ENCODE peak calls at places on chromosomes 13 and 19, in nine cellular contexts. One of them, this sample, is unnamed.

GRCh38 chr19:33426621-33427475 is 53.3 kb downstream of the CEBPG start:
- DNase-seq in endodermal cell: no peak
- DNase-seq in heart left ventricle: no peak
- DNase-seq in upper lobe of left lung: peak; percentile 48
- DNase-seq in CD8-positive, alpha-beta memory T cell: no peak
- DNase-seq in right atrium auricular region: no peak
- DNase-seq in ovary: no peak
- DNase-seq in heart right ventricle: no peak
- DNase-seq in uterus: no peak
- DNase-seq in this sample: peak; percentile 24

GRCh38 chr13:40179882-40180281 is 486.6 kb downstream of the FOXO1 start:
- DNase-seq in upper lobe of left lung: no peak
- DNase-seq in heart right ventricle: no peak
- DNase-seq in uterus: no peak
- DNase-seq in ovary: no peak
- DNase-seq in heart left ventricle: no peak
- DNase-seq in CD8-positive, alpha-beta memory T cell: no peak
- DNase-seq in right atrium auricular region: no peak
- DNase-seq in endodermal cell: no peak
- DNase-seq in this sample: no peak

GRCh38 chr13:113183450-113184129 is 24.9 kb downstream of the PCID2 start:
- DNase-seq in CD8-positive, alpha-beta memory T cell: no peak
- DNase-seq in heart left ventricle: no peak
- DNase-seq in upper lobe of left lung: no peak
- DNase-seq in ovary: no peak
- DNase-seq in uterus: no peak
- DNase-seq in right atrium auricular region: no peak
- DNase-seq in endodermal cell: no peak
- DNase-seq in heart right ventricle: no peak
- DNase-seq in this sample: no peak

GRCh38 chr19:2033825-2034159 is 17.3 kb downstream of the MKNK2 start:
- DNase-seq in uterus: no peak
- DNase-seq in heart right ventricle: no peak
- DNase-seq in heart left ventricle: no peak
- DNase-seq in endodermal cell: no peak
- DNase-seq in ovary: no peak
- DNase-seq in CD8-positive, alpha-beta memory T cell: no peak
- DNase-seq in upper lobe of left lung: peak; percentile 67
- DNase-seq in right atrium auricular region: no peak
- DNase-seq in this sample: no peak

GRCh38 chr13:75704194-75704941 is 68.2 kb downstream of the LMO7 start:
- DNase-seq in CD8-positive, alpha-beta memory T cell: no peak
- DNase-seq in endodermal cell: no peak
- DNase-seq in right atrium auricular region: no peak
- DNase-seq in heart left ventricle: no peak
- DNase-seq in upper lobe of left lung: no peak
- DNase-seq in heart right ventricle: no peak
- DNase-seq in uterus: no peak
- DNase-seq in ovary: no peak
- DNase-seq in this sample: no peak

GRCh38 chr13:62706035-62706434 is 1290.4 kb upstream of the PCDH20 start:
- DNase-seq in CD8-positive, alpha-beta memory T cell: no peak
- DNase-seq in upper lobe of left lung: no peak
- DNase-seq in heart right ventricle: no peak
- DNase-seq in heart left ventricle: no peak
- DNase-seq in ovary: no peak
- DNase-seq in uterus: no peak
- DNase-seq in right atrium auricular region: no peak
- DNase-seq in endodermal cell: no peak
- DNase-seq in this sample: no peak

GRCh38 chr13:75507027-75508001 is 25.3 kb upstream of the TBC1D4 start:
- DNase-seq in upper lobe of left lung: peak; percentile 47
- DNase-seq in endodermal cell: no peak
- DNase-seq in uterus: no peak
- DNase-seq in ovary: no peak
- DNase-seq in CD8-positive, alpha-beta memory T cell: no peak
- DNase-seq in heart left ventricle: no peak
- DNase-seq in heart right ventricle: no peak
- DNase-seq in right atrium auricular region: no peak
- DNase-seq in this sample: peak; percentile 40

GRCh38 chr19:17965370-17966114 is 1.4 kb upstream of the KCNN1 start:
- DNase-seq in endodermal cell: no peak
- DNase-seq in uterus: no peak
- DNase-seq in right atrium auricular region: no peak
- DNase-seq in heart right ventricle: no peak
- DNase-seq in heart left ventricle: no peak
- DNase-seq in ovary: no peak
- DNase-seq in CD8-positive, alpha-beta memory T cell: no peak
- DNase-seq in upper lobe of left lung: no peak
- DNase-seq in this sample: no peak

GRCh38 chr19:31128291-31128690 is 220.9 kb downstream of the TSHZ3 start:
- DNase-seq in heart left ventricle: no peak
- DNase-seq in right atrium auricular region: no peak
- DNase-seq in CD8-positive, alpha-beta memory T cell: no peak
- DNase-seq in uterus: no peak
- DNase-seq in ovary: no peak
- DNase-seq in heart right ventricle: no peak
- DNase-seq in endodermal cell: no peak
- DNase-seq in upper lobe of left lung: no peak
- DNase-seq in this sample: no peak

GRCh38 chr19:31132753-31133110 is 216.5 kb downstream of the TSHZ3 start:
- DNase-seq in heart left ventricle: no peak
- DNase-seq in uterus: no peak
- DNase-seq in CD8-positive, alpha-beta memory T cell: no peak
- DNase-seq in upper lobe of left lung: no peak
- DNase-seq in endodermal cell: no peak
- DNase-seq in heart right ventricle: no peak
- DNase-seq in ovary: no peak
- DNase-seq in right atrium auricular region: no peak
- DNase-seq in this sample: no peak

GRCh38 chr19:31126236-31126635 is 223.0 kb downstream of the TSHZ3 start:
- DNase-seq in heart left ventricle: no peak
- DNase-seq in CD8-positive, alpha-beta memory T cell: no peak
- DNase-seq in heart right ventricle: no peak
- DNase-seq in ovary: no peak
- DNase-seq in uterus: no peak
- DNase-seq in endodermal cell: no peak
- DNase-seq in right atrium auricular region: no peak
- DNase-seq in upper lobe of left lung: no peak
- DNase-seq in this sample: no peak

GRCh38 chr19:31125071-31125470 is 224.2 kb downstream of the TSHZ3 start:
- DNase-seq in endodermal cell: no peak
- DNase-seq in CD8-positive, alpha-beta memory T cell: no peak
- DNase-seq in right atrium auricular region: no peak
- DNase-seq in heart left ventricle: no peak
- DNase-seq in heart right ventricle: no peak
- DNase-seq in uterus: no peak
- DNase-seq in upper lobe of left lung: no peak
- DNase-seq in ovary: no peak
- DNase-seq in this sample: no peak

DNA sequence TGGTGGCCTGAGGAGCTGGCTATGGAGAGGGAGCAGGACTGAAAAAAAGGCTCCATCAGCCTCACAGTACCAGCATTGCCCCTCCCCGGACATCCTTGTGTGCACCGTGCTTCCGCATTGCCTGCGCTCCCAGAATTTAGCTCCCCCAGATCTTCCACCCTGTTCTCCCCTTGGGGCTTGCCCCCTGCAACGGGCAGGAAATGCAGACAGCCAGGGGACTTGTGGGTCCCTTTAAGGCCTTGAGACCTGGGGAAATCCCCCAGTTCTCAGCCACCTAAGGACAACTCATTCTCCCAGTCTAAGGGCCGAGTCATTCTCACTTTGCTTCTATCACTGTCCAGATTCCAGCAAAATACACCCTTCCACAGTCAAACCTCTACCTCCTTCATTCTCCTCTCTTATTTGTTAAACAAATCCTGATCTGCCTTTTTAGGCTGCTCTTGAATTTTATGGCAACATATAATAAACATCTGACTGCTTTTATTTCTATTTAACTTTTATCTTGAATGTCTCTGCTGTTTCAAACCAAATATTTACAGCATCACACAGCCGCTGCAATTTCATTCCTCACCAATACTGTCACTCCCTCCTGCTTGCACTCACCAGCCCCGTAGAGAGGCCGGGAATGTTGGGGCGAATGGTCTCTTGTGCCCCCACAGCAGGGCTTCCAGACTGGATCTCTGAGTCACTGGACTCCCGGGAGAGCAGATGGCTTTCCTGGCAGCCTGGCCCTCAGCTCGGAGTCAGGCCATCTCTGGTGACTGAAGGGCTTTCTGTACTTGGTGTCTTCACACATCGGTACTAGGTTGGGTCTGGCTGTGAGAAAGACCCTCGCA is 221.9 kb downstream of the TSHZ3 start:
- DNase-seq in heart left ventricle: no peak
- DNase-seq in right atrium auricular region: no peak
- DNase-seq in CD8-positive, alpha-beta memory T cell: no peak
- DNase-seq in ovary: peak; percentile 36
- DNase-seq in uterus: peak; percentile 33
- DNase-seq in heart right ventricle: no peak
- DNase-seq in endodermal cell: peak; percentile 64
- DNase-seq in upper lobe of left lung: no peak
- DNase-seq in this sample: peak; percentile 40
- H3K27ac ChIP-seq in heart left ventricle: no peak overlapping the region
- H3K27ac ChIP-seq in right atrium auricular region: no peak overlapping the region
- H3K27ac ChIP-seq in CD8-positive, alpha-beta memory T cell: no peak overlapping the region
- H3K27ac ChIP-seq in ovary: no peak overlapping the region
- H3K27ac ChIP-seq in uterus: peak overlapping the region; percentile 53
- H3K27ac ChIP-seq in heart right ventricle: no peak overlapping the region
- H3K27ac ChIP-seq in endodermal cell: no peak overlapping the region
- H3K27ac ChIP-seq in upper lobe of left lung: no peak overlapping the region
- H3K27ac ChIP-seq in this sample: no peak overlapping the region

GRCh38 chr19:32339988-32340874 is 5.2 kb upstream of the ZNF507 start:
- DNase-seq in right atrium auricular region: peak; percentile 67
- DNase-seq in upper lobe of left lung: peak; percentile 51
- DNase-seq in endodermal cell: peak; percentile 86
- DNase-seq in heart left ventricle: peak; percentile 59
- DNase-seq in heart right ventricle: peak; percentile 68
- DNase-seq in ovary: no peak
- DNase-seq in CD8-positive, alpha-beta memory T cell: peak; percentile 14
- DNase-seq in uterus: peak; percentile 22
- DNase-seq in this sample: peak; percentile 76

GRCh38 chr19:32336259-32337111 is 8.9 kb upstream of the ZNF507 start:
- DNase-seq in right atrium auricular region: no peak
- DNase-seq in ovary: no peak
- DNase-seq in upper lobe of left lung: no peak
- DNase-seq in heart left ventricle: no peak
- DNase-seq in heart right ventricle: no peak
- DNase-seq in endodermal cell: no peak
- DNase-seq in uterus: peak; percentile 49
- DNase-seq in CD8-positive, alpha-beta memory T cell: no peak
- DNase-seq in this sample: peak; percentile 42

GRCh38 chr19:32342695-32343094 is 2.7 kb upstream of the ZNF507 start:
- DNase-seq in upper lobe of left lung: no peak
- DNase-seq in ovary: no peak
- DNase-seq in uterus: no peak
- DNase-seq in heart left ventricle: no peak
- DNase-seq in right atrium auricular region: no peak
- DNase-seq in heart right ventricle: no peak
- DNase-seq in CD8-positive, alpha-beta memory T cell: no peak
- DNase-seq in endodermal cell: no peak
- DNase-seq in this sample: no peak

GRCh38 chr19:32333227-32333626 is 12.2 kb upstream of the ZNF507 start:
- DNase-seq in uterus: no peak
- DNase-seq in upper lobe of left lung: no peak
- DNase-seq in right atrium auricular region: no peak
- DNase-seq in heart right ventricle: no peak
- DNase-seq in CD8-positive, alpha-beta memory T cell: no peak
- DNase-seq in heart left ventricle: no peak
- DNase-seq in endodermal cell: no peak
- DNase-seq in ovary: no peak
- DNase-seq in this sample: no peak

GRCh38 chr19:32337176-32337808 is 8.1 kb upstream of the ZNF507 start:
- DNase-seq in right atrium auricular region: no peak
- DNase-seq in CD8-positive, alpha-beta memory T cell: no peak
- DNase-seq in heart left ventricle: no peak
- DNase-seq in upper lobe of left lung: no peak
- DNase-seq in uterus: no peak
- DNase-seq in heart right ventricle: no peak
- DNase-seq in ovary: no peak
- DNase-seq in endodermal cell: no peak
- DNase-seq in this sample: peak; percentile 62
- H3K4me3 ChIP-seq in right atrium auricular region: peak overlapping the region; percentile 28
- H3K4me3 ChIP-seq in CD8-positive, alpha-beta memory T cell: no peak overlapping the region
- H3K4me3 ChIP-seq in heart left ventricle: peak overlapping the region; percentile 25
- H3K4me3 ChIP-seq in upper lobe of left lung: peak overlapping the region; percentile 19
- H3K4me3 ChIP-seq in uterus: no peak overlapping the region
- H3K4me3 ChIP-seq in heart right ventricle: no peak overlapping the region
- H3K4me3 ChIP-seq in ovary: no peak overlapping the region
- H3K4me3 ChIP-seq in endodermal cell: no peak overlapping the region
- H3K4me3 ChIP-seq in this sample: peak overlapping the region; percentile 37

GRCh38 chr13:111139452-111139851 is 24.3 kb downstream of the ARHGEF7 start:
- DNase-seq in heart left ventricle: no peak
- DNase-seq in upper lobe of left lung: peak; percentile 64
- DNase-seq in CD8-positive, alpha-beta memory T cell: no peak
- DNase-seq in heart right ventricle: no peak
- DNase-seq in endodermal cell: no peak
- DNase-seq in right atrium auricular region: no peak
- DNase-seq in ovary: no peak
- DNase-seq in uterus: no peak
- DNase-seq in this sample: peak; percentile 35

GRCh38 chr13:111142472-111142871 is 27.4 kb downstream of the ARHGEF7 start:
- DNase-seq in heart left ventricle: no peak
- DNase-seq in uterus: no peak
- DNase-seq in upper lobe of left lung: no peak
- DNase-seq in ovary: no peak
- DNase-seq in heart right ventricle: no peak
- DNase-seq in CD8-positive, alpha-beta memory T cell: no peak
- DNase-seq in endodermal cell: no peak
- DNase-seq in right atrium auricular region: no peak
- DNase-seq in this sample: no peak

GRCh38 chr13:111140562-111141105 is 25.5 kb downstream of the ARHGEF7 start:
- DNase-seq in endodermal cell: no peak
- DNase-seq in CD8-positive, alpha-beta memory T cell: no peak
- DNase-seq in ovary: no peak
- DNase-seq in heart left ventricle: no peak
- DNase-seq in upper lobe of left lung: no peak
- DNase-seq in uterus: no peak
- DNase-seq in heart right ventricle: no peak
- DNase-seq in right atrium auricular region: no peak
- DNase-seq in this sample: no peak

GRCh38 chr13:111143875-111144540 is 28.9 kb downstream of the ARHGEF7 start:
- DNase-seq in heart right ventricle: no peak
- DNase-seq in right atrium auricular region: no peak
- DNase-seq in upper lobe of left lung: no peak
- DNase-seq in ovary: no peak
- DNase-seq in uterus: no peak
- DNase-seq in heart left ventricle: no peak
- DNase-seq in endodermal cell: no peak
- DNase-seq in CD8-positive, alpha-beta memory T cell: no peak
- DNase-seq in this sample: no peak

DNA sequence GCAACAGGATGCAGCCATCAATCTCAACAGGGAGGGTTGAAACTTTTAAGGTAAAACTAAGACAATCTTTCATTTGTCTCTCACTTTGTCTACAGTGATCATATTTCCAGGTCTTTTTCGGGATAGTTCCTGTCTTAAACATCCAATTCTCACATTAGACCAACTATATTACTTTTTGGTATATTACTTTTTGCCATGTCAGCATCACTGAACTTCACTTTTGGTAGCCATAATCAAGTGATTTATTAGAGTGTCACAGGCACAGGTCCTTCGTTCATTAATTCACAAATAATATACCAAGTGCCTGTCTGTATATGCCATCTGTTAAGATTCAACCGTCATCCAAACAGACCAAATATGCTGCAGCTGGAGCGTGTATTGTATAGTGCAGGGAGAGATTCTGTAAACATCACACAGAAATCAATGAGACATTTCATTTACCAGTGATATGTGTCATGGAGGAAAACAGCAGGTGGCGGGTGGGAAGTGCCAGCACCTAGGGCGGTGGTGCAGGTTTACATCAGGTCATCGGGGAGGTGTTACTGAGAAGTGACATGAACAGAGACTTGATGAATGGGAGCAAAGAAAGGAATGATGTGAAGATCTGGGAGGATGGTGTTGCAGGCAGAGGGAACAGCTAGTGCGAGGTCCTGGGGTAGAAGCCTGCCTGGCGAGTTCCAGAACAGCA is 24.9 kb downstream of the ARHGEF7 start:
- DNase-seq in heart left ventricle: no peak
- DNase-seq in uterus: no peak
- DNase-seq in right atrium auricular region: no peak
- DNase-seq in endodermal cell: no peak
- DNase-seq in heart right ventricle: no peak
- DNase-seq in upper lobe of left lung: no peak
- DNase-seq in CD8-positive, alpha-beta memory T cell: no peak
- DNase-seq in ovary: no peak
- DNase-seq in this sample: no peak
- H3K27me3 ChIP-seq in heart left ventricle: no peaks in the 10 kb centered on the region
- H3K27me3 ChIP-seq in uterus: no peaks in the 10 kb centered on the region
- H3K27me3 ChIP-seq in right atrium auricular region: no peaks in the 10 kb centered on the region
- H3K27me3 ChIP-seq in endodermal cell: peaks cover 18% of the 10 kb centered on the region
- H3K27me3 ChIP-seq in heart right ventricle: no peaks in the 10 kb centered on the region
- H3K27me3 ChIP-seq in upper lobe of left lung: no peaks in the 10 kb centered on the region
- H3K27me3 ChIP-seq in CD8-positive, alpha-beta memory T cell: peaks cover 3% of the 10 kb centered on the region
- H3K27me3 ChIP-seq in ovary: no peaks in the 10 kb centered on the region
- H3K27me3 ChIP-seq in this sample: no peaks in the 10 kb centered on the region

GRCh38 chr19:5632241-5632612 is 9.3 kb downstream of the SAFB start:
- DNase-seq in heart left ventricle: no peak
- DNase-seq in endodermal cell: no peak
- DNase-seq in upper lobe of left lung: no peak
- DNase-seq in right atrium auricular region: no peak
- DNase-seq in uterus: no peak
- DNase-seq in ovary: no peak
- DNase-seq in CD8-positive, alpha-beta memory T cell: no peak
- DNase-seq in heart right ventricle: no peak
- DNase-seq in this sample: no peak
- H3K27ac ChIP-seq in heart left ventricle: no peak overlapping the region
- H3K27ac ChIP-seq in endodermal cell: no peak overlapping the region
- H3K27ac ChIP-seq in upper lobe of left lung: no peak overlapping the region
- H3K27ac ChIP-seq in right atrium auricular region: no peak overlapping the region
- H3K27ac ChIP-seq in uterus: peak overlapping the region; percentile 72
- H3K27ac ChIP-seq in ovary: no peak overlapping the region
- H3K27ac ChIP-seq in CD8-positive, alpha-beta memory T cell: no peak overlapping the region
- H3K27ac ChIP-seq in heart right ventricle: no peak overlapping the region
- H3K27ac ChIP-seq in this sample: no peak overlapping the region